ENCODE peak calls at places on chromosomes 16 and 17, in six cellular contexts. One of them, this sample, is unnamed.

GRCh38 chr17:5211458-5211857 is 19.8 kb upstream of the ZNF594 start:
- DNase-seq in LoVo: no peak
- DNase-seq in M059J: no peak
- DNase-seq in hepatic stellate cell: no peak
- DNase-seq in hypothalamus: no peak
- DNase-seq in iPS-NIHi11: no peak
- DNase-seq in this sample: no peak

GRCh38 chr17:83100853-83101391 is 21.5 kb downstream of the METRNL start:
- DNase-seq in M059J: no peak
- DNase-seq in LoVo: no peak
- DNase-seq in hepatic stellate cell: no peak
- DNase-seq in iPS-NIHi11: no peak
- DNase-seq in hypothalamus: no peak
- DNase-seq in this sample: no peak

GRCh38 chr17:15890279-15890892 is 54.5 kb upstream of the ADORA2B start:
- DNase-seq in LoVo: no peak
- DNase-seq in M059J: no peak
- DNase-seq in iPS-NIHi11: no peak
- DNase-seq in hypothalamus: no peak
- DNase-seq in hepatic stellate cell: no peak
- DNase-seq in this sample: no peak

GRCh38 chr16:13138528-13138927 is 237.1 kb downstream of the SHISA9 start:
- DNase-seq in iPS-NIHi11: no peak
- DNase-seq in hypothalamus: no peak
- DNase-seq in hepatic stellate cell: no peak
- DNase-seq in M059J: peak; percentile 26
- DNase-seq in LoVo: no peak
- DNase-seq in this sample: no peak

GRCh38 chr17:63925615-63926014 is 6.5 kb downstream of the CD79B start:
- DNase-seq in M059J: no peak
- DNase-seq in iPS-NIHi11: peak; percentile 3
- DNase-seq in LoVo: no peak
- DNase-seq in hypothalamus: no peak
- DNase-seq in hepatic stellate cell: no peak
- DNase-seq in this sample: no peak

GRCh38 chr17:76721463-76721862 is 4.9 kb downstream of the JMJD6 start:
- DNase-seq in iPS-NIHi11: no peak
- DNase-seq in M059J: no peak
- DNase-seq in hypothalamus: no peak
- DNase-seq in hepatic stellate cell: no peak
- DNase-seq in LoVo: no peak
- DNase-seq in this sample: no peak

GRCh38 chr16:85462405-85463227 is 150.5 kb upstream of the GSE1 start:
- DNase-seq in LoVo: no peak
- DNase-seq in M059J: peak; percentile 29
- DNase-seq in hypothalamus: no peak
- DNase-seq in hepatic stellate cell: peak; percentile 59
- DNase-seq in iPS-NIHi11: peak; percentile 75
- DNase-seq in this sample: no peak

GRCh38 chr16:54873081-54873480 is 57.6 kb upstream of the IRX5 start:
- DNase-seq in hypothalamus: no peak
- DNase-seq in M059J: no peak
- DNase-seq in iPS-NIHi11: no peak
- DNase-seq in LoVo: no peak
- DNase-seq in hepatic stellate cell: no peak
- DNase-seq in this sample: no peak

GRCh38 chr16:66387817-66388332 is 21.4 kb downstream of the CDH5 start:
- DNase-seq in M059J: no peak
- DNase-seq in LoVo: no peak
- DNase-seq in hepatic stellate cell: no peak
- DNase-seq in hypothalamus: no peak
- DNase-seq in iPS-NIHi11: no peak
- DNase-seq in this sample: no peak

GRCh38 chr17:49646391-49647255 is 31.3 kb downstream of the SPOP start:
- DNase-seq in hypothalamus: no peak
- DNase-seq in hepatic stellate cell: peak; percentile 21
- DNase-seq in LoVo: peak; percentile 39
- DNase-seq in M059J: peak; percentile 92
- DNase-seq in iPS-NIHi11: no peak
- DNase-seq in this sample: no peak

GRCh38 chr17:43219746-43220380 is 8.2 kb downstream of the TMEM106A start:
- DNase-seq in hepatic stellate cell: no peak
- DNase-seq in iPS-NIHi11: no peak
- DNase-seq in M059J: no peak
- DNase-seq in hypothalamus: no peak
- DNase-seq in LoVo: no peak
- DNase-seq in this sample: no peak

GRCh38 chr16:89022051-89022836 is 45.2 kb upstream of the CBFA2T3 start:
- DNase-seq in LoVo: no peak
- DNase-seq in M059J: no peak
- DNase-seq in hypothalamus: no peak
- DNase-seq in hepatic stellate cell: no peak
- DNase-seq in iPS-NIHi11: no peak
- DNase-seq in this sample: no peak